ENCODE peak calls at places on chromosomes 11 and 22, in four cellular contexts. P is fibroblast of lung, V is transverse colon, N is choroid plexus epithelial cell. H is an unnamed sample.

GRCh38 chr11:83008581-83008923 is 63.1 kb downstream of the RAB30 start:
- DNase-seq in N (peak), P (peak), V (no peak), H (peak)

GRCh38 chr11:73976451-73977151 is 6.0 kb downstream of the UCP2 start:
- DNase-seq in P (no peak), N (no peak), V (no peak), H (no peak)

GRCh38 chr11:95671768-95672167 is 117.8 kb downstream of the FAM76B start:
- DNase-seq in V (no peak), N (peak), P (peak), H (no peak)

GRCh38 chr11:69311767-69312385 is 17.9 kb downstream of the MYEOV start:
- DNase-seq in P (no peak), V (no peak), N (no peak), H (no peak)

GRCh38 chr22:46171940-46172339 is 21.6 kb downstream of the PPARA start:
- DNase-seq in V (peak), N (peak), P (peak), H (peak)

GRCh38 chr11:124470516-124471231 is 25.2 kb upstream of the OR8B8 start:
- DNase-seq in P (no peak), V (no peak), N (no peak), H (no peak)

GRCh38 chr22:44846726-44847275 is 94.4 kb downstream of the ARHGAP8 start:
- DNase-seq in V (no peak), N (no peak), P (no peak), H (no peak)

GRCh38 chr11:75996523-75997272 is 181.7 kb downstream of the UVRAG start:
- DNase-seq in P (peak), N (no peak), V (no peak), H (no peak)

GRCh38 chr11:33652407-33652806 is 48.2 kb downstream of the C11orf91 start:
- DNase-seq in V (no peak), P (peak), N (peak), H (no peak)

GRCh38 chr11:119346605-119347004 is at the start of gene MFRP:
- DNase-seq in N (no peak), P (no peak), V (no peak), H (no peak)

GRCh38 chr11:120515186-120515723 is 3.7 kb downstream of the GRIK4 start:
- DNase-seq in N (no peak), V (no peak), P (no peak), H (no peak)

GRCh38 chr22:40426671-40427070 is 56.3 kb downstream of the SGSM3 start:
- DNase-seq in N (no peak), P (peak), V (no peak), H (no peak)

GRCh38 chr11:88552377-88553029 is 215.0 kb upstream of the CTSC start:
- DNase-seq in P (peak), V (peak), N (peak), H (peak)

GRCh38 chr11:65297026-65297667 is 17.5 kb upstream of the CDC42EP2 start:
- DNase-seq in P (no peak), V (no peak), N (no peak), H (no peak)

GRCh38 chr11:126485021-126485781 is 129.7 kb downstream of the ST3GAL4 start:
- DNase-seq in P (peak), V (no peak), N (peak), H (peak)

GRCh38 chr22:27879923-27880322 is 39.1 kb downstream of the PITPNB start:
- DNase-seq in V (no peak), N (peak), P (peak), H (peak)

GRCh38 chr11:69992943-69993694 is 85.0 kb upstream of the ANO1 start:
- DNase-seq in V (peak), N (no peak), P (no peak), H (peak)

GRCh38 chr11:2140411-2141400 is 1.5 kb upstream of the IGF2 start:
- DNase-seq in N (no peak), V (no peak), P (no peak), H (no peak)

GRCh38 chr11:119937412-119937811 is 200.5 kb downstream of the TRIM29 start:
- DNase-seq in P (no peak), V (no peak), N (no peak), H (no peak)

GRCh38 chr22:50527921-50528681 is 1.7 kb downstream of the TYMP start:
- DNase-seq in V (no peak), P (no peak), N (no peak), H (no peak)

GRCh38 chr11:105211806-105212531 is 72.4 kb upstream of the CARD18 start:
- DNase-seq in P (peak), N (peak), V (no peak), H (no peak)

GRCh38 chr11:115313224-115313838 is 190.9 kb downstream of the CADM1 start:
- DNase-seq in V (no peak), N (no peak), P (no peak), H (no peak)

GRCh38 chr11:63917685-63918523 is 940 bp upstream of the RCOR2 start:
- DNase-seq in N (peak), P (no peak), V (peak), H (peak)

GRCh38 chr11:132030896-132031295 is 660.5 kb downstream of the NTM start:
- DNase-seq in N (no peak), P (peak), V (no peak), H (no peak)

GRCh38 chr22:44455151-44455962 is 42.7 kb downstream of the RTL6 start:
- DNase-seq in N (no peak), P (no peak), V (peak), H (peak)

GRCh38 chr22:19974935-19975706 is 33.5 kb upstream of the TXNRD2 start:
- DNase-seq in V (no peak), N (peak), P (no peak), H (peak)

GRCh38 chr22:18056161-18056666 is 21.6 kb upstream of the PEX26 start:
- DNase-seq in P (peak), V (peak), N (peak), H (peak)

GRCh38 chr22:36938028-36938425 is 24.6 kb downstream of the CSF2RB start:
- DNase-seq in V (no peak), N (no peak), P (no peak), H (no peak)

GRCh38 chr11:27616711-27617110 is 83.5 kb downstream of the BDNF start:
- DNase-seq in V (no peak), P (no peak), N (no peak), H (no peak)

GRCh38 chr11:67656278-67656922 is 5.9 kb upstream of the ACY3 start:
- DNase-seq in P (peak), V (no peak), N (peak), H (peak)

GRCh38 chr11:106827687-106828086 is 190.6 kb downstream of the GUCY1A2 start:
- DNase-seq in P (no peak), N (no peak), V (no peak), H (no peak)

GRCh38 chr22:37904572-37905533 is 1.2 kb upstream of the MICALL1 start:
- DNase-seq in N (peak), V (peak), P (peak), H (peak)

GRCh38 chr22:45064313-45065268 is 54.8 kb upstream of the PHF21B start:
- DNase-seq in P (peak), N (peak), V (no peak), H (peak)

DNA sequence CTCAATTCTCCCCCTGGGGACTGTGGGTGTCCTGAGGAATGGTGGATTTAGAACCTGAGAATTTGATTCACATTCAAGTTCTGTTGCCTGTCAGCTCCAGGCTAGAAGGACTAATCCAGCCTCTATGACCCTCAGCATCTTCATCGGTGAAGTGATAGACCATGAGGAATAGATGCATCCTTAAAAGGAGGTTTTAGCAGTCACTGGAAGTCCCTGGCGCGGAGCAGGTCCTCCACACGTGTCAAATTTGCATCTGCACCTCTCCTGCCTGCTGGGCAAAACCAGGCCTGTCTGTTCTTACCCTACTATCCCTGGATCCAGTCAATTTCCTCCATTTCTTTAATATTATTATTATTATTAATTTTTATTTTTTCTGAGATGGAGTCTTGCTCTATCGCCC is 808.4 kb downstream of the TBC1D22A start:
- DNase-seq in P (no peak), N (no peak), V (no peak), H (no peak)
- TF ChIP-seq CTCF in P (no peak), N (no peak), V (no peak), H (no peak)

GRCh38 chr11:61054927-61055562 is 47.2 kb upstream of the CD5 start:
- DNase-seq in P (no peak), N (no peak), V (no peak), H (no peak)

GRCh38 chr11:61057615-61058014 is 44.7 kb upstream of the CD5 start:
- DNase-seq in V (no peak), P (no peak), N (no peak), H (no peak)

GRCh38 chr11:61056981-61057380 is 45.3 kb upstream of the CD5 start:
- DNase-seq in P (no peak), N (no peak), V (no peak), H (no peak)

GRCh38 chr11:61055776-61056175 is 46.5 kb upstream of the CD5 start:
- DNase-seq in N (no peak), P (no peak), V (no peak), H (no peak)

DNA sequence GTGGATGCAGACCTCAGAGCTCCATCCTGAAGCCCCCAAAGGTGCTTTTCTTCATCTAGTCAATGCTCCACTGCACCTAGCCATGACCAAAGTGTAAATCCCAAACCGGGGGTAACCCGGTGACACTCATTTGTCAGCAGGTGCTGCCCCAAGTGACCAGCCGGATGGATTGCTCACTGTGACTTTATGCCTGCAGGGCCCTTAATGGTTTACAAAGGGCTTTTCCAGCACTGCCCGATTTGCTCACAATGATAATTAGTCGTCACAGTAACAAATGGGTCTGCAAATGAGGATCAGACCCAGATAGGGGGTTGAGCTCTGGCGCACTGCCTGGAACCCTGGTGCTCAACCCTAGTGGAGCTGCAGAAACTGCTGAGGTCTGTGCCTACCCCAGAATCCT is 45.7 kb upstream of the CD5 start:
- DNase-seq in P (no peak), V (no peak), N (no peak), H (no peak)
- TF ChIP-seq CTCF in P (no peak), V (no peak), N (no peak), H (no peak)

DNA sequence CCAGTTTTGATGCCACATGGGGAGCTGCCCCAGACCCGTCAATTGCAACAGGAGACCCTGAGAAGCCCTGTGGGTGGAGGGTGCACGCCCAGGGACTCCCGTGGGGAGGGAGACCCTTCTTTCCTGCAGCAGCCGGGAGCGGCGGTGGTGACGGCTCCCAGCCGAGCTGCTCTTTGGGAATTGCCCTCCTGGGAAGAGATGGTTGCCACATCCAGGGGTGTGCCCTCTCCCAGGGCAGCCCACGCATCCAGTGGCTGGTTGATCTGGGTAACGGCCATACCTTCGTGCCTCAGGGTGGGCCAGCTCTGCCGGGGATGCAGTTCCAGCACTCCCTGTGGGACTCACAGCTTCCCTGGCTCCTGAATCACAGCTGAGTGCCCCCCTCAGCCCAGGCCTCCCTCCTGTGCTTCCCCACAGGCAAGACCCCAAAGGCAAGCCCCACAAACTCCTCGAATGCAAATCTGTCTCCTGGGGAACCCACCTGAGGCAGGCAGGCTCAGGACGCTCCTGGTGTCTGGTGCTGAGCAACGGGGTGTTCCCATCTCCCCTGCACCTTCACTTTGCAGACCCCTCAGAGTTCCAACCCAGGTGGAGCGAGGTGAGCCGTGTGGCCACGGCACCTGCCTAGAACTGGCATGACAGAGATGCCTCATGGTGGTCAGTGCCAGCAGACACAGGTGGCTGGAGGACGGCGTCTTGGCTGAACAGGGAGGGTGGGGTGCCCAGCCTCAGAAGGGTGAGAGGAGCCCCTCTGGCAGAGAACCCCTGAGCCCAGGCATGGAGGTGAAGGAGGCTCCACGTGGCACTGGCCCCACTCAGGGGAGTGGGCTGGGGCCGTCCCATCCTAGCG is 1027.4 kb downstream of the BRD1 start:
- DNase-seq in V (no peak), N (no peak), P (no peak), H (no peak)
- TF ChIP-seq CTCF in V (no peak), N (no peak), P (no peak), H (no peak)

GRCh38 chr11:46222485-46223251 is 54.8 kb upstream of the CREB3L1 start:
- DNase-seq in P (no peak), V (no peak), N (no peak), H (no peak)
- TF ChIP-seq CTCF in P (no peak), V (no peak), N (peak), H (no peak)

DNA sequence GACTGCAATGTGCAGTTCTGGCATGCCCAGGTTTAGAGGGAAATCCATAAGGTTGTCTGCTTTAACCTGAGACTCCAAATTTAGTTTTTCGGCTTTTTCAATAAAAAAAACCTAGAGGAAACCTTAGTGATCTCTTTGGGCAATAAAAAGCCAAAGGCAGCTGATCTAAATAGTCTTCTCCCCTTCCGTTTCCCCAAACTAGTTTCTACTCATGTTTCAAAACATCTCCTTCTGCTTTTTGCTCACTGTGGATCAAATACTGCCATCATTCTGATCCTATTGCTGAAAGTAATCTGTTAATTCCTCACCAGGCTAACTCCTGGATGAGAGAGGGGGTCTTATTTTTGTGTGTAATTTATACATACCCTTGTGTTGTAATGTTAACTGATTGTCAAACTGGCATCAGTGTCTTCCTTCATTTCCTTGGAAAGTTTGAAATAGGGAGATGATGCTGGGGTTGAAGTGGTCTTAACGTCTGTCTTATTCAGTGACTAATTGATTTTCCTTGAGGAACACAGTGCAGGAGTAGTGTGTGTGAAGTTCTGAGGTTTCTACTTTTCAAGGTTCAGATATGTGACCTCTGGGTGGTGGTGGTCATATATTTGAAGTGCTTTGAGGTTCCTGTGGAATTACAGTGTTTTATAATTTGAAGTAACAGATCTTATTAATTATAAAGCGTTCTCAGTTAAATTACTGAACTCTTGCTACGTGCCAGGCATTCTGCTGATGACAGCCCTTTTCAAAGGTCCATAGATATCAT is 55.0 kb downstream of the ARHGAP42 start:
- DNase-seq in V (no peak), P (peak), N (no peak), H (no peak)
- TF ChIP-seq CTCF in V (no peak), P (no peak), N (no peak), H (no peak)

GRCh38 chr22:41526802-41527799 is 17.2 kb downstream of the POLR3H start:
- DNase-seq in N (peak), V (peak), P (no peak), H (peak)
- TF ChIP-seq CTCF in N (peak), V (peak), P (peak), H (peak)

GRCh38 chr22:42179616-42180015 is 49.0 kb upstream of the CYP2D6 start:
- DNase-seq in P (peak), N (peak), V (no peak), H (no peak)
- TF ChIP-seq CTCF in P (no peak), N (no peak), V (no peak), H (no peak)

DNA sequence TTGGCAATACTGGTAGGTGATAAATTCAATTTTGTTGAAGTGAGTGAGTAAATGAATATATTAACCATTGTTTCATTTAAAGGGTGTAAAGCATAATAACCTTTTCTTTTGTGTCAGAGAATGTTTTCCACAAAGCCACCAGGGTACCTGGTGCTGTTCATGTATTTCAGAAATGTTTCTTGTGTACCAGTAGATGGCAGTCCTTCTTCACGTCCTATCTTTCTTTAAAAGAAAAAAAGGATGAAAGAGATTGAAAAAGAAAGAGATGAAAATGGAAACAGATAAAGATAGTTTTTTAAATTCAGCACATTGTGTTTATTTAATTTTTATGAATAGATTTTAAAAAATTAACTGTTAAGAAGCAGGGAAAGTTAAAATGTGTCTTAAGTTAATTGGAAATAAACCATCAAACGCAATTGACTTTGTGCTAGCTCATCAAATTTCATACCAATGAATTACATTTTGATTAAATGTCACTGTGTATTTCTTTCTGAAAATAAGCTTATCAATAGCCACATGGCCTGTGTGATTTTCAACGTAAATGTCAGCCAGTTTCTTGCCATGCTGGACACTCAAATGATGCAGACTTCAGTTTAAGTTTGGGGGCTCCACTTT is 65.5 kb upstream of the CHORDC1 start:
- DNase-seq in P (peak), V (no peak), N (peak), H (peak)
- TF ChIP-seq CTCF in P (peak), V (peak), N (peak), H (peak)